ENCODE peak calls at places on chromosome 10, in ten cellular contexts. S is NCI-H2029; T is fibroblast of villous mesenchyme; B is NCI-H1694 treated with DMSO at 0.1 percent for 48 hours; C is activated naive CD4-positive, alpha-beta T cell; U is EL; J is SK-N-SH; P is posterior vena cava; M is T-helper 2 cell; I is germinal center. Y is an unnamed sample.

GRCh38 chr10:129865960-129866359 is 98.1 kb downstream of the EBF3 start:
- DNase-seq in M (no peak), J (no peak), I (no peak), C (no peak), T (no peak), S (no peak), P (no peak), B (no peak), U (no peak), Y (no peak)

GRCh38 chr10:31709028-31709427 is 219.6 kb downstream of the ARHGAP12 start:
- DNase-seq in M (no peak), C (no peak), S (no peak), P (no peak), I (no peak), J (no peak), T (no peak), B (peak; percentile 49), U (no peak), Y (no peak)

GRCh38 chr10:131910663-131911314 is 10.0 kb downstream of the PPP2R2D start:
- DNase-seq in C (no peak), J (no peak), U (no peak), I (no peak), M (no peak), B (no peak), P (no peak), T (no peak), S (no peak), Y (no peak)

GRCh38 chr10:99941942-99942835 is 67.6 kb downstream of the DNMBP start:
- DNase-seq in J (no peak), T (peak; percentile 76), P (no peak), S (no peak), M (no peak), U (peak; percentile 47), B (no peak), I (no peak), C (no peak), Y (no peak)

GRCh38 chr10:7121154-7121797 is 289.6 kb downstream of the SFMBT2 start:
- DNase-seq in J (peak; percentile 77), I (peak; percentile 79), S (no peak), B (peak; percentile 0), C (peak; percentile 33), M (peak; percentile 52), T (peak; percentile 33), P (peak; percentile 85), U (peak; percentile 1), Y (no peak)

GRCh38 chr10:53650794-53651193 is 878.2 kb upstream of the MBL2 start:
- DNase-seq in I (no peak), J (no peak), P (no peak), C (no peak), T (no peak), U (no peak), S (no peak), M (no peak), B (no peak), Y (no peak)

GRCh38 chr10:103512591-103513382 is 19.3 kb downstream of the NEURL1 start:
- DNase-seq in U (no peak), S (no peak), C (no peak), J (peak; percentile 17), M (no peak), I (no peak), P (peak; percentile 38), T (peak; percentile 25), B (no peak), Y (no peak)

GRCh38 chr10:127142831-127143230 is 53.6 kb downstream of the INSYN2A start:
- DNase-seq in I (no peak), P (no peak), M (no peak), J (no peak), B (no peak), C (no peak), S (no peak), U (no peak), T (no peak), Y (no peak)

GRCh38 chr10:7622969-7623368 is 43.8 kb downstream of the ITIH5 start:
- DNase-seq in T (no peak), P (no peak), C (no peak), S (no peak), B (no peak), U (no peak), I (no peak), J (no peak), M (no peak), Y (no peak)

GRCh38 chr10:80517416-80518142 is 20.1 kb upstream of the SH2D4B start:
- DNase-seq in M (no peak), J (no peak), S (no peak), B (no peak), C (no peak), U (no peak), P (peak; percentile 35), T (no peak), I (no peak), Y (no peak)

GRCh38 chr10:116417821-116418220 is 9.8 kb upstream of the PNLIPRP3 start:
- DNase-seq in C (no peak), S (no peak), U (no peak), M (no peak), I (no peak), T (no peak), B (no peak), P (no peak), J (no peak), Y (no peak)

GRCh38 chr10:79230563-79231249 is 116.6 kb upstream of the PPIF start:
- DNase-seq in M (no peak), S (no peak), J (no peak), C (no peak), B (peak; percentile 84), P (no peak), I (peak; percentile 21), T (no peak), U (no peak), Y (no peak)

GRCh38 chr10:111116211-111116610 is 39.4 kb downstream of the ADRA2A start:
- DNase-seq in B (no peak), I (no peak), T (no peak), S (no peak), U (no peak), J (no peak), M (no peak), C (no peak), P (no peak), Y (no peak)

GRCh38 chr10:124072106-124072505 is 21.3 kb downstream of the CHST15 start:
- DNase-seq in S (no peak), J (no peak), B (no peak), T (no peak), I (peak; percentile 60), M (no peak), P (no peak), C (no peak), U (no peak), Y (no peak)

GRCh38 chr10:54773506-54773905 is 27.5 kb downstream of the PCDH15 start:
- DNase-seq in C (no peak), J (no peak), P (no peak), S (no peak), B (no peak), U (no peak), M (no peak), T (no peak), I (no peak), Y (no peak)

GRCh38 chr10:17981766-17982380 is 30.2 kb downstream of the SLC39A12 start:
- DNase-seq in P (no peak), J (no peak), I (no peak), U (peak; percentile 92), T (peak; percentile 42), B (no peak), C (no peak), M (no peak), S (no peak), Y (no peak)

GRCh38 chr10:72747521-72747920 is 55.6 kb downstream of the MCU start:
- DNase-seq in P (no peak), M (no peak), B (no peak), U (no peak), C (no peak), T (no peak), J (no peak), S (no peak), I (no peak), Y (no peak)

GRCh38 chr10:38054361-38054797 is 39.8 kb upstream of the ZNF37A start:
- DNase-seq in J (no peak), I (no peak), S (no peak), U (peak; percentile 69), P (no peak), B (no peak), C (no peak), M (no peak), T (peak; percentile 88), Y (no peak)

GRCh38 chr10:10792681-10793080 is 225.0 kb upstream of the CELF2 start:
- DNase-seq in B (no peak), C (no peak), S (no peak), P (no peak), M (no peak), T (peak; percentile 72), J (no peak), U (peak; percentile 97), I (no peak), Y (no peak)

GRCh38 chr10:84539244-84539643 is 210.9 kb downstream of the CCSER2 start:
- DNase-seq in P (no peak), T (no peak), U (peak; percentile 77), S (no peak), I (no peak), M (no peak), J (no peak), B (no peak), C (no peak), Y (no peak)

GRCh38 chr10:89916481-89916880 is 215.1 kb downstream of the KIF20B start:
- DNase-seq in M (no peak), U (peak; percentile 77), B (no peak), P (no peak), I (no peak), S (no peak), C (no peak), T (peak; percentile 8), J (no peak), Y (no peak)

GRCh38 chr10:106577266-106577665 is 587.2 kb downstream of the SORCS1 start:
- DNase-seq in S (no peak), I (no peak), C (no peak), T (no peak), P (no peak), U (peak; percentile 67), B (no peak), M (no peak), J (no peak), Y (no peak)

GRCh38 chr10:114819313-114819712 is 2.3 kb upstream of the FHIP2A start:
- DNase-seq in C (no peak), I (no peak), U (no peak), M (no peak), T (no peak), P (no peak), S (no peak), J (no peak), B (no peak), Y (no peak)

GRCh38 chr10:62554632-62555199 is 180.5 kb downstream of the ZNF365 start:
- DNase-seq in B (peak; percentile 56), T (peak; percentile 76), P (no peak), J (peak; percentile 33), C (no peak), U (peak; percentile 56), S (no peak), I (peak; percentile 36), M (no peak), Y (no peak)

GRCh38 chr10:116891208-116891607 is 41.9 kb downstream of the ENO4 start:
- DNase-seq in J (peak; percentile 74), I (no peak), U (peak; percentile 79), B (peak; percentile 35), T (peak; percentile 88), M (no peak), C (no peak), P (no peak), S (no peak), Y (no peak)

GRCh38 chr10:77267703-77268630 is 369.6 kb downstream of the KCNMA1 start:
- DNase-seq in S (no peak), J (no peak), U (peak; percentile 21), T (no peak), M (no peak), C (no peak), I (no peak), P (no peak), B (peak; percentile 45), Y (no peak)

GRCh38 chr10:60446070-60446833 is 56.6 kb upstream of the ANK3 start:
- DNase-seq in C (no peak), U (no peak), J (no peak), S (no peak), T (no peak), B (no peak), P (no peak), M (no peak), I (no peak), Y (no peak)

GRCh38 chr10:63103971-63104409 is 29.1 kb upstream of the NRBF2 start:
- DNase-seq in P (no peak), M (no peak), T (no peak), J (no peak), C (no peak), S (no peak), B (no peak), I (no peak), U (no peak), Y (no peak)